ENCODE peak calls at places on chromosomes 16 and 17, in ten cellular contexts. Q is coronary artery, C is endothelial cell of umbilical vein, I is AG10803, D is left ventricle myocardium inferior, L is body of pancreas, A is AG04450, V is iPS DF 6.9, Z is mesenchymal stem cell, P is H7. N is an unnamed sample.

GRCh38 chr16:8370374-8371015 is 219.8 kb downstream of the TMEM114 start:
- DNase-seq in Q (no peak), C (no peak), I (no peak), D (no peak), L (peak; percentile 80), A (no peak), V (no peak), Z (no peak), P (no peak), N (no peak)

GRCh38 chr17:45749831-45750335 is 34.2 kb upstream of the CRHR1 start:
- DNase-seq in Q (no peak), C (no peak), I (no peak), D (no peak), L (no peak), A (no peak), V (no peak), Z (no peak), P (no peak), N (no peak)

GRCh38 chr17:45302649-45303173 is 14.1 kb downstream of the MAP3K14 start:
- DNase-seq in Q (no peak), C (no peak), I (peak; percentile 78), D (peak; percentile 44), L (no peak), A (no peak), V (no peak), Z (peak; percentile 93), P (no peak), N (no peak)

GRCh38 chr16:38941-39892 is 14.2 kb downstream of the POLR3K start:
- DNase-seq in Q (no peak), C (no peak), I (no peak), D (no peak), L (peak; percentile 21), A (no peak), V (no peak), Z (no peak), P (peak; percentile 48), N (no peak)

GRCh38 chr17:48336986-48337385 is 93.0 kb downstream of the SKAP1 start:
- DNase-seq in Q (no peak), C (no peak), I (no peak), D (no peak), L (no peak), A (no peak), V (no peak), Z (no peak), P (no peak), N (no peak)

GRCh38 chr16:15770512-15770911 is 86.3 kb downstream of the MYH11 start:
- DNase-seq in Q (no peak), C (peak; percentile 53), I (peak; percentile 58), D (no peak), L (no peak), A (peak; percentile 11), V (no peak), Z (no peak), P (no peak), N (no peak)

GRCh38 chr17:29149431-29150064 is 30.6 kb downstream of the MYO18A start:
- DNase-seq in Q (no peak), C (no peak), I (no peak), D (no peak), L (peak; percentile 57), A (no peak), V (no peak), Z (no peak), P (peak; percentile 63), N (no peak)

GRCh38 chr17:28392491-28392890 is 13.5 kb downstream of the SLC46A1 start:
- DNase-seq in Q (no peak), C (peak; percentile 20), I (no peak), D (no peak), L (no peak), A (no peak), V (no peak), Z (no peak), P (peak; percentile 46), N (no peak)

GRCh38 chr17:45902892-45903346 is 8.6 kb downstream of the MAPT start:
- DNase-seq in Q (no peak), C (no peak), I (no peak), D (no peak), L (peak; percentile 76), A (no peak), V (no peak), Z (no peak), P (no peak), N (no peak)

GRCh38 chr17:69857412-69857835 is 217.6 kb upstream of the KCNJ16 start:
- DNase-seq in Q (no peak), C (peak; percentile 95), I (peak; percentile 93), D (no peak), L (no peak), A (peak; percentile 66), V (no peak), Z (peak; percentile 79), P (no peak), N (no peak)

GRCh38 chr17:75402038-75402437 is 3.4 kb downstream of the GRB2 start:
- DNase-seq in Q (no peak), C (no peak), I (no peak), D (no peak), L (no peak), A (no peak), V (no peak), Z (no peak), P (no peak), N (no peak)
- H3K4me3 ChIP-seq in Q (no peak overlapping the region), C (no peak overlapping the region), I (no peak overlapping the region), D (no peak overlapping the region), L (no peak overlapping the region), A (no peak overlapping the region), V (no peak overlapping the region), Z (no peak overlapping the region), P (no peak overlapping the region), N (no peak overlapping the region)

GRCh38 chr16:27712251-27712711 is 162.3 kb downstream of the KATNIP start:
- DNase-seq in Q (no peak), C (no peak), I (no peak), D (no peak), L (no peak), A (no peak), V (no peak), Z (no peak), P (no peak), N (no peak)
- H3K4me3 ChIP-seq in Q (no peak overlapping the region), C (no peak overlapping the region), I (no peak overlapping the region), D (no peak overlapping the region), L (no peak overlapping the region), A (no peak overlapping the region), V (no peak overlapping the region), Z (no peak overlapping the region), P (no peak overlapping the region), N (no peak overlapping the region)

GRCh38 chr17:62925267-62925836 is 40.7 kb upstream of the TANC2 start:
- DNase-seq in Q (no peak), C (no peak), I (no peak), D (no peak), L (no peak), A (no peak), V (no peak), Z (no peak), P (no peak), N (peak; percentile 20)

GRCh38 chr17:62920300-62920699 is 45.7 kb upstream of the TANC2 start:
- DNase-seq in Q (no peak), C (no peak), I (no peak), D (no peak), L (no peak), A (no peak), V (no peak), Z (no peak), P (no peak), N (no peak)

GRCh38 chr17:62927083-62927482 is 39.0 kb upstream of the TANC2 start:
- DNase-seq in Q (no peak), C (no peak), I (no peak), D (no peak), L (no peak), A (no peak), V (no peak), Z (no peak), P (no peak), N (no peak)

GRCh38 chr17:62921837-62922236 is 44.2 kb upstream of the TANC2 start:
- DNase-seq in Q (no peak), C (no peak), I (no peak), D (no peak), L (no peak), A (no peak), V (no peak), Z (no peak), P (no peak), N (no peak)

GRCh38 chr17:62923515-62924150 is 42.4 kb upstream of the TANC2 start:
- DNase-seq in Q (no peak), C (no peak), I (no peak), D (no peak), L (no peak), A (no peak), V (no peak), Z (no peak), P (no peak), N (no peak)
- H3K4me3 ChIP-seq in Q (no peak overlapping the region), C (no peak overlapping the region), I (no peak overlapping the region), D (no peak overlapping the region), L (no peak overlapping the region), A (no peak overlapping the region), V (no peak overlapping the region), Z (no peak overlapping the region), P (no peak overlapping the region), N (no peak overlapping the region)

GRCh38 chr17:50196036-50196435 is 5.4 kb downstream of the COL1A1 start:
- DNase-seq in Q (no peak), C (no peak), I (peak; percentile 29), D (no peak), L (no peak), A (no peak), V (no peak), Z (no peak), P (no peak), N (no peak)
- H3K4me3 ChIP-seq in Q (no peak overlapping the region), C (no peak overlapping the region), I (peak overlapping the region; percentile 100), D (no peak overlapping the region), L (no peak overlapping the region), A (peak overlapping the region; percentile 96), V (no peak overlapping the region), Z (no peak overlapping the region), P (no peak overlapping the region), N (no peak overlapping the region)

DNA sequence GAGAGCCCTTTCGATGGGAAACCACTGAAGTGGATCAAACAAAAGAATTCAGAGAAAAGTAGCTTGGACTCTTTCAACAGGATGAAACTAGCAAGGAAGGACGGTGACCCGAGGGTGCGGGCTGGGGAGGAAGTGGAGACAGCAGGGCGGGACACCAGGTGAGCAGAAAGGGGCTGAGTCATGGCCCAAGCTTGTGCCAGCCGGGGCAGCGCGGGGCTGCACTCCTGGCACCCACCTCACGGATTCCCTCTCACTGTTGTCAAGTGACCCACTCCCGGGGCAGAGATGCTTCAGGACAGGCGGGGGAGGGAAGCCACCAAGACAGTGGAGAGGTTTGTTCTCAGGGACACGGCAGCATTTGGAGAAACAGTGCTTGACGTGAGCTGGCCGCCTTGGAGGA is 10.7 kb upstream of the RNF222 start:
- DNase-seq in Q (no peak), C (no peak), I (no peak), D (no peak), L (no peak), A (no peak), V (no peak), Z (no peak), P (peak; percentile 67), N (peak; percentile 83)
- H3K4me3 ChIP-seq in Q (no peak overlapping the region), C (no peak overlapping the region), I (no peak overlapping the region), D (no peak overlapping the region), L (no peak overlapping the region), A (no peak overlapping the region), V (no peak overlapping the region), Z (no peak overlapping the region), P (no peak overlapping the region), N (no peak overlapping the region)

N was measured in lower leg skin.